ENCODE peak calls at places on chromosome 18, in four cellular contexts. One of them, this sample, is unnamed. For H3K36me3, the result is how much of the 10 kb centered on the place peaks cover.

GRCh38 chr18:713135-713490 is 683 bp upstream of the ENOSF1 start:
- DNase-seq in IMR-90: no peak
- DNase-seq in GM12878: no peak
- DNase-seq in K562: no peak
- DNase-seq in this sample: no peak

GRCh38 chr18:5582054-5582453 is 38.3 kb upstream of the EPB41L3 start:
- DNase-seq in IMR-90: peak
- DNase-seq in GM12878: no peak
- DNase-seq in K562: no peak
- DNase-seq in this sample: peak

GRCh38 chr18:8706981-8707940 is 1.9 kb downstream of the MTCL1 start:
- DNase-seq in IMR-90: peak
- DNase-seq in GM12878: no peak
- DNase-seq in K562: no peak
- DNase-seq in this sample: peak

GRCh38 chr18:67428805-67429204 is 87.7 kb downstream of the DSEL start:
- DNase-seq in IMR-90: peak
- DNase-seq in GM12878: no peak
- DNase-seq in K562: no peak
- DNase-seq in this sample: peak

GRCh38 chr18:3725100-3725499 is 275.1 kb downstream of the TGIF1 start:
- DNase-seq in IMR-90: no peak
- DNase-seq in GM12878: no peak
- DNase-seq in K562: no peak
- DNase-seq in this sample: no peak

GRCh38 chr18:46360841-46361240 is 256.7 kb downstream of the HAUS1 start:
- DNase-seq in IMR-90: no peak
- DNase-seq in GM12878: no peak
- DNase-seq in K562: no peak
- DNase-seq in this sample: no peak

GRCh38 chr18:50006470-50007046 is 188.4 kb downstream of the MYO5B start:
- DNase-seq in IMR-90: no peak
- DNase-seq in GM12878: no peak
- DNase-seq in K562: no peak
- DNase-seq in this sample: no peak

GRCh38 chr18:26119246-26119645 is 14.4 kb upstream of the PSMA8 start:
- DNase-seq in IMR-90: no peak
- DNase-seq in GM12878: no peak
- DNase-seq in K562: no peak
- DNase-seq in this sample: no peak

GRCh38 chr18:22254088-22254487 is 84.7 kb downstream of the GATA6 start:
- DNase-seq in IMR-90: no peak
- DNase-seq in GM12878: no peak
- DNase-seq in K562: no peak
- DNase-seq in this sample: no peak

GRCh38 chr18:45935591-45936335 is 31.4 kb downstream of the EPG5 start:
- DNase-seq in IMR-90: peak
- DNase-seq in GM12878: no peak
- DNase-seq in K562: no peak
- DNase-seq in this sample: no peak

GRCh38 chr18:61719676-61720075 is 173.1 kb downstream of the RNF152 start:
- DNase-seq in IMR-90: no peak
- DNase-seq in GM12878: no peak
- DNase-seq in K562: no peak
- DNase-seq in this sample: peak
- TF ChIP-seq FOS in IMR-90: no peak
- TF ChIP-seq FOS in GM12878: no peak
- TF ChIP-seq FOS in K562: no peak
- TF ChIP-seq FOS in this sample: peak

DNA sequence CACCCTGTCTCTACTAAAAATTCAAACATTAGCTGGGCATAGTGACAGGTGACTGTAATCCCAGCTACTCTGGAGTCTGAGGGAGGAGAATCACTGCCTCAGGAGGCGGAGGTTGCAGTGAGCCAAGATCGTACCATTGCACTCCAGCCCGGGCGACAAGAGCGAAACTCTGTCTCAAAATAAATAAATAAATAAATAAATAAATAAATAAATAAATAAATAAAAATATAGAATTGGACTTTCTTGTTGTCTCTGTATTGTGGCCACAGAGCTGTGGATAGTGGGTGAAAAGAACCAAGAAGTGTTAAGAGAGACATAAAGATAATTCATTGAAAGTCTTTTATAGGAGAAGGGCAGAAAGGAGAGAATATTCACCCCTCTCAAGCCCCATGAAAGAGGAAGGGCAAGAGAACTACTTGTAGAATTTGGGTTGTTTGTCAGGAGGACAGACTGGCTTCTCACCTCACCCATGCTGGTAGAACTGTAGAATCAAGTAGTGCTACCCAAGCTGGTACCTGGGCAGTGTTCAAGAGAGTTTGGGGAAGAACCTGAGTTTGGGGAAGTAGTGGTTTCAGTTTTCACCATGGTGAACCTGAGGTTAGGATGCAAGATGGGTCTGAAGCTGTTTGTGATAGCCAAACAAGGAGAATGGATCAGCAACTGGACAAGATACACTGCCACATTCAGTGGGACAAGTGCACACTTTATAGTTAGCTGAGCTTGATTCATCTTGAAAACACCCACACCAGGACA is 256.5 kb downstream of the CD226 start:
- DNase-seq in IMR-90: no peak
- DNase-seq in GM12878: no peak
- DNase-seq in K562: no peak
- DNase-seq in this sample: no peak
- H3K4me2 ChIP-seq in IMR-90: no peak
- H3K4me2 ChIP-seq in GM12878: no peak
- H3K4me2 ChIP-seq in K562: no peak
- H3K4me2 ChIP-seq in this sample: no peak

DNA sequence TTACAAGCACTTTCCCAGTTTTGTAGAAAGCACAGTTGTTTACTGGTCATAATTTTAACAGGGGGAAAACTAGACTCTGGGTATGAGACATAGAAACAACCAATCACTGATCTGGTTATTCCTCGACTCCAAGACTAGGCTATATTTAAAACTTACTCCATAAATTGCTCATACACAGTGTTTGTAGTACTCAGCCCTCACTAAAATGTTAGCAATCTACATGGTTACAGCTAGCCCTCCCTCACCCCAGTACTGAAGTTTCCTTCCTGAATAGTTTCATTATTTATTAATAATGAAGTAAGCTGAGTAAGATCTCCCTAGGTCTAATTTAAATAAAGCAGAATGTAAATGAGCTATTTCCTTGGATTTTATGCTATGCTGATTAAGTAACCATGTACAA is 275.1 kb downstream of the CDH20 start:
- DNase-seq in IMR-90: peak
- DNase-seq in GM12878: no peak
- DNase-seq in K562: no peak
- DNase-seq in this sample: peak
- H3K36me3 ChIP-seq in IMR-90: under half
- H3K36me3 ChIP-seq in GM12878: under half
- H3K36me3 ChIP-seq in K562: under half
- H3K36me3 ChIP-seq in this sample: under half

DNA sequence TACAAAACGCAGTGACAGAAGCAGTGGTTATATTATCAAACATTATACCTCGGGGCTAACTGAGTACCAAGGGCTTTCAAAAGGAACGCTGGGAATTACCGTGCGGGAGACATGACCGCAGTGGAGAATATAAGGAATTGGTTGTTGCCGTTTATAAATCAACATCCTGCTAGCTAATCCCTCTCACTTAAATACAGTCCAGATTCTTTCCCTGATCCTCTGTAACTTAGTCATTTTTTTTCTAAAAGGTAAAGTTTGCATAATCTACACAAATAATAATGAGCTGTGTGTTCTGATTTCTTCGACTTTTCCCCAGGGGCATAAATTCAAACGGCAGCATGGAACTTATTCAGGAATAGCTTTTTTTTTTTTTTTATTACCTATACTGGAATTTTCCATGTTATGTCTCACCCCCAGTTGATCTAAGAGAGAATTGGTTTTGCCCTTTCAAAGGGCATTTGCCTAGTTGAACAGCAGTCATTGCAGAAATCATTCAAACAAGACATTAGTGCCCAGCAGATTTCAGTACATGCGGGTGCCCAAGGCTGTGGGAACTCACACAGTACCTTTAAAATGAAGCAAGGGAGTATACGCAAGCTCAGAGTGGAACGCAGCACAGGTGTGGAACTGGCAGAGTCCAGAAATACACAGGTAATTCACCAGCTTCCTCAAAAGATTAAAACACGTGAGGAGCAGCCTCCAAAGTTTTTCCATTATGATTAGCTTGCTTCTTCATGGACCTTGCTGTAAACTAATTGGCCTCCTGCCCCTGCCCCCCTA is 63.9 kb downstream of the SMIM21 start:
- DNase-seq in IMR-90: no peak
- DNase-seq in GM12878: no peak
- DNase-seq in K562: no peak
- DNase-seq in this sample: no peak
- TF ChIP-seq FOS in IMR-90: no peak
- TF ChIP-seq FOS in GM12878: no peak
- TF ChIP-seq FOS in K562: no peak
- TF ChIP-seq FOS in this sample: no peak

GRCh38 chr18:28086530-28087172 is 90.3 kb downstream of the CDH2 start:
- DNase-seq in IMR-90: peak
- DNase-seq in GM12878: no peak
- DNase-seq in K562: no peak
- DNase-seq in this sample: no peak
- H3K4me2 ChIP-seq in IMR-90: peak
- H3K4me2 ChIP-seq in GM12878: no peak
- H3K4me2 ChIP-seq in K562: no peak
- H3K4me2 ChIP-seq in this sample: peak

DNA sequence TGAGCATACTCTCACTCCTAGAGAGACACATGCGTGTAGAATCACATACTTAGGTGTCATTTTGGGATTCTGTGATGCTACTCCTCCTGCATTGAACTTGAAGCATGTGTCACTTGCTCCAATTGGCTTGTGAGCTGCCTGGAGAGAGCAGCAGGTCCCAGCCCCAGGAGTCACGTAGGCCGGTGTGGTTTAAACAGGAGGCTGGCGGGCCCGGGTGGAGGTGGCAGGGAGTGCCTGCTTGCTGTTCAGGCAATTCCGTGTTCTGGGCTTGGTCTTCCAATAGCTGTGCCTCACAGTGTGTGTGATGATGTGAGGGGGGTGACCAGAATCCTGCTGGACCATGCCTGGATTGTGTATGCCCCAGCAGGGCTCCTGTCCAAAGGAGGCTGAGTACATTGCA is 51.0 kb downstream of the ZNF236 start:
- DNase-seq in IMR-90: no peak
- DNase-seq in GM12878: no peak
- DNase-seq in K562: no peak
- DNase-seq in this sample: no peak
- H3K36me3 ChIP-seq in IMR-90: under half
- H3K36me3 ChIP-seq in GM12878: under half
- H3K36me3 ChIP-seq in K562: under half
- H3K36me3 ChIP-seq in this sample: under half

DNA sequence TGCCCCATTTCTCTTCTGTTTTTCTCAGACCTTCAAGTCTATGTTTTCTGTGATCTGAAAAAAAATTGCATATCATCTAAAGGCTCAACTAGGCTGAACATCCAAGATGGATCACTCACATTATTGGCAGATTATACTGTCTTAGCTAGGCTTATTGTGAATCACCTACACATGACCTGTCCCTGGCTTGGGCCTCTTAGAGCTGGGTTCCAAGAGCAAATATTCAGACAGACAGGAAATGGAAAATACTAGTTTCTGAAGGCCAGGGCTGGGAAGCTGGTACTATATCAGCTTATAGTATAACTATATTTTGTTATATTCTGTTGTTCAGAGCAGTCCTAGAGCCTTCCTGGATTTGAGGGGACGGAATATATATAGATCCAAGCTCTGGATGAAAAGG is 90.3 kb downstream of the PIK3C3 start:
- DNase-seq in IMR-90: peak
- DNase-seq in GM12878: no peak
- DNase-seq in K562: no peak
- DNase-seq in this sample: peak
- TF ChIP-seq FOS in IMR-90: no peak
- TF ChIP-seq FOS in GM12878: no peak
- TF ChIP-seq FOS in K562: no peak
- TF ChIP-seq FOS in this sample: no peak

DNA sequence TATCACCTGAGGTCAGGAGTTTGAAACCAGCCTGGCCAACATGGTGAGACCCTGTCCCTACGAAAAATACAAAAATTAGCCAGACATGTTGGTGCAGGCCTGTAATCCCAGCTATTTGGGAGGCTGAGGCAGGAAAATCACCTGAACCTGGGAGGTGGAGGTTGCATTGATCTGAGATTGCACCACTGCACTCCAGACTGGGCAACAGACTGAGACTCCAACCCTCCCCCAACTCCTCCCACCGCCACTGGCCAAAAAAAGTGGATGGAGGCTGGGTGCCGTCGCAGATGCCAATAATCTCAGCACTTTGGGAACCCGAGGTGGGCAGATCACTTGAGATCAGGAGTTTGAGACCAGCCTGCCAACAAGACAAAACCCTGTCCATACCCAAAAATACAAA is 10.1 kb upstream of the SPIRE1 start:
- DNase-seq in IMR-90: no peak
- DNase-seq in GM12878: no peak
- DNase-seq in K562: no peak
- DNase-seq in this sample: no peak
- H3K4me2 ChIP-seq in IMR-90: no peak
- H3K4me2 ChIP-seq in GM12878: no peak
- H3K4me2 ChIP-seq in K562: no peak
- H3K4me2 ChIP-seq in this sample: no peak